ENCODE peak calls at places on chromosomes 11 and 22, in six cellular contexts. C is dermis microvascular lymphatic vessel endothelial cell; U is ACHN; S is activated effector memory CD4-positive, alpha-beta T cell treated with anti-CD3 and anti-CD28 coated beads, Interleukin-2, amount 50 U/mL, for 16 hours; K is AG04450; N is BJ. O is an unnamed sample.

GRCh38 chr11:75233688-75234295 is 6.8 kb upstream of the TPBGL start:
- DNase-seq in C (peak), U (peak), S (peak), K (peak), N (no peak), O (no peak)

GRCh38 chr11:79616392-79616831 is 175.6 kb upstream of the TENM4 start:
- DNase-seq in C (no peak), U (no peak), S (no peak), K (no peak), N (no peak), O (no peak)

GRCh38 chr11:74318241-74318932 is 6.9 kb upstream of the P4HA3 start:
- DNase-seq in C (peak), U (no peak), S (no peak), K (no peak), N (no peak), O (no peak)

GRCh38 chr11:93041682-93042081 is 72.2 kb downstream of the MTNR1B start:
- DNase-seq in C (no peak), U (no peak), S (no peak), K (no peak), N (no peak), O (no peak)

GRCh38 chr22:35406443-35406842 is 6.5 kb downstream of the MCM5 start:
- DNase-seq in C (no peak), U (no peak), S (no peak), K (no peak), N (no peak), O (no peak)

GRCh38 chr11:9574806-9575530 is 1.5 kb downstream of the WEE1 start:
- DNase-seq in C (peak), U (peak), S (no peak), K (peak), N (peak), O (no peak)

GRCh38 chr11:69205929-69206612 is 50.3 kb downstream of the SMIM38 start:
- DNase-seq in C (no peak), U (no peak), S (peak), K (no peak), N (no peak), O (no peak)

GRCh38 chr11:76669901-76670474 is 559 bp downstream of the LRRC32 start:
- DNase-seq in C (peak), U (peak), S (no peak), K (peak), N (peak), O (no peak)

GRCh38 chr22:50696251-50696798 is 23.7 kb downstream of the SHANK3 start:
- DNase-seq in C (no peak), U (no peak), S (peak), K (no peak), N (no peak), O (no peak)

GRCh38 chr11:12386745-12387144 is 9.4 kb downstream of the PARVA start:
- DNase-seq in C (no peak), U (no peak), S (no peak), K (no peak), N (no peak), O (no peak)

GRCh38 chr11:87851827-87852226 is 323.4 kb downstream of the RAB38 start:
- DNase-seq in C (no peak), U (no peak), S (no peak), K (no peak), N (no peak), O (no peak)

GRCh38 chr11:44094260-44094868 is 1.1 kb upstream of the EXT2 start:
- DNase-seq in C (peak), U (peak), S (peak), K (peak), N (no peak), O (peak)

O was measured in occipital lobe.